ENCODE peak calls at places on chromosomes 11 and 22, in seven cellular contexts. J, S, E, R, A, V and W are unnamed samples.

GRCh38 chr11:17386331-17387084 is 2.0 kb downstream of the KCNJ11 start:
- DNase-seq in J (peak; percentile 90), V (peak; percentile 65), A (peak; percentile 65), E (peak; percentile 42), S (no peak), R (peak; percentile 55), W (peak; percentile 62)

GRCh38 chr11:8289426-8290047 is 25.9 kb upstream of the LMO1 start:
- DNase-seq in E (no peak), S (no peak), R (no peak), V (no peak), A (no peak), J (no peak), W (no peak)

GRCh38 chr11:1326435-1327063 is 17.1 kb upstream of the TOLLIP start:
- DNase-seq in R (no peak), J (no peak), V (no peak), S (no peak), E (no peak), A (no peak), W (no peak)

GRCh38 chr11:11115475-11115874 is 237.6 kb downstream of the CSNK2A3 start:
- DNase-seq in V (no peak), E (no peak), J (no peak), R (no peak), S (no peak), A (no peak), W (no peak)

GRCh38 chr22:42716649-42717127 is 4.0 kb downstream of the A4GALT start:
- DNase-seq in V (no peak), R (no peak), S (no peak), E (peak; percentile 51), A (no peak), J (no peak), W (no peak)

GRCh38 chr11:41879186-41879738 is 419.8 kb upstream of the LRRC4C start:
- DNase-seq in A (no peak), E (no peak), R (no peak), S (no peak), V (peak; percentile 0), J (no peak), W (peak; percentile 50)

GRCh38 chr11:10096987-10097386 is 197.0 kb downstream of the SBF2 start:
- DNase-seq in E (no peak), J (no peak), R (no peak), S (no peak), V (peak; percentile 37), A (no peak), W (no peak)

GRCh38 chr11:121479355-121479754 is 26.6 kb upstream of the SORL1-AS1 start:
- DNase-seq in J (peak; percentile 72), E (no peak), S (no peak), V (peak; percentile 95), A (no peak), R (no peak), W (no peak)

GRCh38 chr11:11764428-11764803 is 77.4 kb upstream of the USP47 start:
- DNase-seq in V (no peak), J (no peak), R (no peak), E (no peak), S (no peak), A (no peak), W (no peak)

GRCh38 chr11:124867700-124868099 is 2.5 kb downstream of the ROBO3 start:
- DNase-seq in R (peak; percentile 23), V (peak; percentile 62), A (no peak), J (peak; percentile 60), S (no peak), E (no peak), W (peak; percentile 64)

GRCh38 chr11:70192666-70193410 is 10.3 kb upstream of the FADD start:
- DNase-seq in V (no peak), R (no peak), J (no peak), A (no peak), E (no peak), S (no peak), W (no peak)

GRCh38 chr11:117993988-117994741 is 8.0 kb downstream of the IL10RA start:
- DNase-seq in E (no peak), V (no peak), J (no peak), R (no peak), S (no peak), A (no peak), W (no peak)

GRCh38 chr11:80261776-80262175 is 820.9 kb upstream of the TENM4 start:
- DNase-seq in V (no peak), E (no peak), A (no peak), R (no peak), J (no peak), S (no peak), W (no peak)

GRCh38 chr11:34501500-34501899 is 12.1 kb downstream of the ELF5 start:
- DNase-seq in R (no peak), A (no peak), S (no peak), E (no peak), J (no peak), V (no peak), W (peak; percentile 82)

GRCh38 chr11:35303596-35304392 is 115.6 kb downstream of the SLC1A2 start:
- DNase-seq in A (no peak), E (no peak), S (no peak), J (no peak), V (no peak), R (no peak), W (peak; percentile 14)

GRCh38 chr11:116931206-116931953 is 94.0 kb upstream of the APOA1 start:
- DNase-seq in R (no peak), J (no peak), A (peak; percentile 34), V (peak; percentile 76), S (no peak), E (peak; percentile 49), W (peak; percentile 94)

GRCh38 chr22:41474878-41475451 is 6.0 kb downstream of the ACO2 start:
- DNase-seq in R (no peak), E (no peak), A (no peak), V (no peak), J (no peak), S (no peak), W (no peak)

GRCh38 chr22:30324008-30324730 is 2.6 kb downstream of the TBC1D10A start:
- DNase-seq in E (no peak), R (peak; percentile 53), J (no peak), A (peak; percentile 60), S (no peak), V (no peak), W (no peak)

GRCh38 chr11:10267821-10268220 is 26.2 kb downstream of the SBF2 start:
- DNase-seq in R (no peak), A (no peak), E (no peak), J (no peak), V (no peak), S (no peak), W (no peak)

GRCh38 chr11:93740031-93740801 is 1.1 kb downstream of the TAF1D start:
- DNase-seq in E (no peak), S (no peak), A (peak; percentile 54), V (peak; percentile 81), R (peak; percentile 54), J (peak; percentile 20), W (peak; percentile 67)

GRCh38 chr11:62578541-62578940 is 4.8 kb upstream of the EEF1G start:
- DNase-seq in R (no peak), V (no peak), J (no peak), A (no peak), S (no peak), E (no peak), W (no peak)

GRCh38 chr11:46285594-46286033 is 8.2 kb downstream of the CREB3L1 start:
- DNase-seq in R (no peak), A (no peak), S (no peak), V (no peak), J (no peak), E (no peak), W (no peak)

GRCh38 chr11:10564692-10565318 is 3.7 kb downstream of the LYVE1 start:
- DNase-seq in E (no peak), R (no peak), A (no peak), J (no peak), V (peak; percentile 42), S (no peak), W (peak; percentile 33)

GRCh38 chr11:79342686-79343085 is 98.1 kb downstream of the TENM4 start:
- DNase-seq in V (no peak), E (no peak), J (no peak), S (no peak), A (no peak), R (no peak), W (no peak)

GRCh38 chr11:100647861-100648260 is 39.2 kb upstream of the ARHGAP42 start:
- DNase-seq in E (no peak), A (no peak), V (no peak), J (no peak), R (no peak), S (no peak), W (no peak)

GRCh38 chr22:22657712-22658111 is 13.3 kb downstream of the GGTLC2 start:
- DNase-seq in E (no peak), S (no peak), A (no peak), R (no peak), V (no peak), J (no peak), W (no peak)

GRCh38 chr11:66479741-66480115 is 506 bp upstream of the DPP3 start:
- DNase-seq in S (no peak), R (no peak), A (no peak), E (no peak), J (no peak), V (no peak), W (no peak)